ENCODE peak calls at places on chromosome 2, in five cellular contexts. One of them, this sample, is unnamed.

GRCh38 chr2:1641498-1641897 is 102.8 kb downstream of the PXDN start:
- DNase-seq in transverse colon: no peak
- DNase-seq in fibroblast of mammary gland: no peak
- DNase-seq in left ventricle myocardium inferior: no peak
- DNase-seq in GM06990: no peak
- DNase-seq in this sample: peak; percentile 58

GRCh38 chr2:14749869-14750268 is 117.4 kb downstream of the LRATD1 start:
- DNase-seq in transverse colon: no peak
- DNase-seq in fibroblast of mammary gland: peak; percentile 63
- DNase-seq in left ventricle myocardium inferior: no peak
- DNase-seq in GM06990: no peak
- DNase-seq in this sample: no peak

GRCh38 chr2:101349893-101350662 is 37.2 kb downstream of the CREG2 start:
- DNase-seq in transverse colon: no peak
- DNase-seq in fibroblast of mammary gland: peak; percentile 80
- DNase-seq in left ventricle myocardium inferior: no peak
- DNase-seq in GM06990: no peak
- DNase-seq in this sample: no peak

GRCh38 chr2:218282173-218282991 is 9.9 kb downstream of the TMBIM1 start:
- DNase-seq in transverse colon: no peak
- DNase-seq in fibroblast of mammary gland: peak; percentile 61
- DNase-seq in left ventricle myocardium inferior: no peak
- DNase-seq in GM06990: no peak
- DNase-seq in this sample: peak; percentile 92

GRCh38 chr2:180359522-180360282 is 352.6 kb upstream of the CWC22 start:
- DNase-seq in transverse colon: peak; percentile 47
- DNase-seq in fibroblast of mammary gland: peak; percentile 10
- DNase-seq in left ventricle myocardium inferior: no peak
- DNase-seq in GM06990: peak; percentile 47
- DNase-seq in this sample: no peak

GRCh38 chr2:223978451-223978850 is 21.2 kb downstream of the MRPL44 start:
- DNase-seq in transverse colon: no peak
- DNase-seq in fibroblast of mammary gland: no peak
- DNase-seq in left ventricle myocardium inferior: no peak
- DNase-seq in GM06990: no peak
- DNase-seq in this sample: no peak

GRCh38 chr2:121858847-121859246 is 103.4 kb downstream of the TSN start:
- DNase-seq in transverse colon: no peak
- DNase-seq in fibroblast of mammary gland: no peak
- DNase-seq in left ventricle myocardium inferior: no peak
- DNase-seq in GM06990: no peak
- DNase-seq in this sample: no peak

GRCh38 chr2:109460553-109461324 is 153.0 kb downstream of the SEPTIN10 start:
- DNase-seq in transverse colon: no peak
- DNase-seq in fibroblast of mammary gland: no peak
- DNase-seq in left ventricle myocardium inferior: no peak
- DNase-seq in GM06990: no peak
- DNase-seq in this sample: no peak

GRCh38 chr2:24421668-24422067 is 61.3 kb upstream of the ITSN2 start:
- DNase-seq in transverse colon: peak; percentile 64
- DNase-seq in fibroblast of mammary gland: peak; percentile 58
- DNase-seq in left ventricle myocardium inferior: peak; percentile 48
- DNase-seq in GM06990: peak; percentile 7
- DNase-seq in this sample: peak; percentile 58

GRCh38 chr2:222912117-222912516 is 51.3 kb downstream of the ACSL3 start:
- DNase-seq in transverse colon: no peak
- DNase-seq in fibroblast of mammary gland: peak; percentile 53
- DNase-seq in left ventricle myocardium inferior: no peak
- DNase-seq in GM06990: peak; percentile 81
- DNase-seq in this sample: no peak

GRCh38 chr2:128801581-128801980 is 482.9 kb upstream of the HS6ST1 start:
- DNase-seq in transverse colon: no peak
- DNase-seq in fibroblast of mammary gland: no peak
- DNase-seq in left ventricle myocardium inferior: no peak
- DNase-seq in GM06990: no peak
- DNase-seq in this sample: no peak

GRCh38 chr2:98445167-98445522 is 487 bp downstream of the INPP4A start:
- DNase-seq in transverse colon: no peak
- DNase-seq in fibroblast of mammary gland: no peak
- DNase-seq in left ventricle myocardium inferior: no peak
- DNase-seq in GM06990: no peak
- DNase-seq in this sample: peak; percentile 28

GRCh38 chr2:221896505-221897151 is 324.5 kb upstream of the EPHA4 start:
- DNase-seq in transverse colon: no peak
- DNase-seq in fibroblast of mammary gland: peak; percentile 88
- DNase-seq in left ventricle myocardium inferior: peak; percentile 30
- DNase-seq in GM06990: no peak
- DNase-seq in this sample: peak; percentile 66

GRCh38 chr2:36812196-36812595 is 115.7 kb downstream of the VIT start:
- DNase-seq in transverse colon: no peak
- DNase-seq in fibroblast of mammary gland: peak; percentile 12
- DNase-seq in left ventricle myocardium inferior: no peak
- DNase-seq in GM06990: no peak
- DNase-seq in this sample: no peak

GRCh38 chr2:53252115-53252514 is 515.5 kb upstream of the CHAC2 start:
- DNase-seq in transverse colon: no peak
- DNase-seq in fibroblast of mammary gland: no peak
- DNase-seq in left ventricle myocardium inferior: no peak
- DNase-seq in GM06990: no peak
- DNase-seq in this sample: no peak

GRCh38 chr2:131047275-131047652 is 46.0 kb downstream of the FAM168B start:
- DNase-seq in transverse colon: no peak
- DNase-seq in fibroblast of mammary gland: no peak
- DNase-seq in left ventricle myocardium inferior: no peak
- DNase-seq in GM06990: no peak
- DNase-seq in this sample: no peak

GRCh38 chr2:162795312-162795711 is 43.3 kb downstream of the KCNH7 start:
- DNase-seq in transverse colon: peak; percentile 8
- DNase-seq in fibroblast of mammary gland: no peak
- DNase-seq in left ventricle myocardium inferior: no peak
- DNase-seq in GM06990: no peak
- DNase-seq in this sample: peak; percentile 1

GRCh38 chr2:172894723-172895387 is 159.2 kb downstream of the RAPGEF4 start:
- DNase-seq in transverse colon: no peak
- DNase-seq in fibroblast of mammary gland: no peak
- DNase-seq in left ventricle myocardium inferior: no peak
- DNase-seq in GM06990: no peak
- DNase-seq in this sample: no peak

GRCh38 chr2:190129421-190130199 is 67.1 kb upstream of the MSTN start:
- DNase-seq in transverse colon: no peak
- DNase-seq in fibroblast of mammary gland: no peak
- DNase-seq in left ventricle myocardium inferior: no peak
- DNase-seq in GM06990: no peak
- DNase-seq in this sample: no peak

GRCh38 chr2:36677386-36677785 is 19.1 kb upstream of the VIT start:
- DNase-seq in transverse colon: no peak
- DNase-seq in fibroblast of mammary gland: no peak
- DNase-seq in left ventricle myocardium inferior: no peak
- DNase-seq in GM06990: no peak
- DNase-seq in this sample: no peak

GRCh38 chr2:134118279-134119116 is 135.4 kb upstream of the MGAT5 start:
- DNase-seq in transverse colon: peak; percentile 91
- DNase-seq in fibroblast of mammary gland: peak; percentile 98
- DNase-seq in left ventricle myocardium inferior: peak; percentile 75
- DNase-seq in GM06990: peak; percentile 80
- DNase-seq in this sample: peak; percentile 93

GRCh38 chr2:19073522-19073921 is 284.9 kb downstream of the OSR1 start:
- DNase-seq in transverse colon: no peak
- DNase-seq in fibroblast of mammary gland: peak; percentile 88
- DNase-seq in left ventricle myocardium inferior: peak; percentile 16
- DNase-seq in GM06990: peak; percentile 3
- DNase-seq in this sample: no peak

GRCh38 chr2:219626540-219626939 is 890 bp upstream of the SLC4A3 start:
- DNase-seq in transverse colon: no peak
- DNase-seq in fibroblast of mammary gland: no peak
- DNase-seq in left ventricle myocardium inferior: no peak
- DNase-seq in GM06990: no peak
- DNase-seq in this sample: no peak

GRCh38 chr2:234415706-234416105 is 81.2 kb downstream of the ARL4C start:
- DNase-seq in transverse colon: no peak
- DNase-seq in fibroblast of mammary gland: no peak
- DNase-seq in left ventricle myocardium inferior: no peak
- DNase-seq in GM06990: no peak
- DNase-seq in this sample: no peak

GRCh38 chr2:8580316-8581047 is 101.4 kb upstream of the ID2 start:
- DNase-seq in transverse colon: no peak
- DNase-seq in fibroblast of mammary gland: no peak
- DNase-seq in left ventricle myocardium inferior: no peak
- DNase-seq in GM06990: no peak
- DNase-seq in this sample: no peak

GRCh38 chr2:69616755-69617154 is 26.8 kb downstream of the AAK1 start:
- DNase-seq in transverse colon: no peak
- DNase-seq in fibroblast of mammary gland: no peak
- DNase-seq in left ventricle myocardium inferior: no peak
- DNase-seq in GM06990: peak; percentile 21
- DNase-seq in this sample: no peak

GRCh38 chr2:225120175-225120574 is 77.9 kb upstream of the DOCK10 start:
- DNase-seq in transverse colon: no peak
- DNase-seq in fibroblast of mammary gland: peak; percentile 79
- DNase-seq in left ventricle myocardium inferior: no peak
- DNase-seq in GM06990: no peak
- DNase-seq in this sample: no peak

GRCh38 chr2:3611611-3612010 is 16.7 kb downstream of the COLEC11 start:
- DNase-seq in transverse colon: no peak
- DNase-seq in fibroblast of mammary gland: no peak
- DNase-seq in left ventricle myocardium inferior: no peak
- DNase-seq in GM06990: no peak
- DNase-seq in this sample: no peak

GRCh38 chr2:109260886-109261700 is 132.1 kb downstream of the SH3RF3 start:
- DNase-seq in transverse colon: peak; percentile 33
- DNase-seq in fibroblast of mammary gland: peak; percentile 37
- DNase-seq in left ventricle myocardium inferior: no peak
- DNase-seq in GM06990: no peak
- DNase-seq in this sample: peak; percentile 37

GRCh38 chr2:217909156-217909820 is 93.5 kb downstream of the TNS1 start:
- DNase-seq in transverse colon: no peak
- DNase-seq in fibroblast of mammary gland: no peak
- DNase-seq in left ventricle myocardium inferior: no peak
- DNase-seq in GM06990: no peak
- DNase-seq in this sample: no peak

GRCh38 chr2:230713331-230714121 is 884 bp downstream of the CAB39 start:
- DNase-seq in transverse colon: peak; percentile 64
- DNase-seq in fibroblast of mammary gland: no peak
- DNase-seq in left ventricle myocardium inferior: peak; percentile 34
- DNase-seq in GM06990: peak; percentile 53
- DNase-seq in this sample: peak; percentile 45

GRCh38 chr2:184599875-184600227 is 1.5 kb downstream of the ZNF804A start:
- DNase-seq in transverse colon: no peak
- DNase-seq in fibroblast of mammary gland: peak; percentile 12
- DNase-seq in left ventricle myocardium inferior: no peak
- DNase-seq in GM06990: no peak
- DNase-seq in this sample: no peak

GRCh38 chr2:112787294-112787693 is 3.0 kb upstream of the IL1A start:
- DNase-seq in transverse colon: no peak
- DNase-seq in fibroblast of mammary gland: no peak
- DNase-seq in left ventricle myocardium inferior: no peak
- DNase-seq in GM06990: no peak
- DNase-seq in this sample: no peak

GRCh38 chr2:201127570-201127969 is 11.6 kb downstream of the CFLAR start:
- DNase-seq in transverse colon: no peak
- DNase-seq in fibroblast of mammary gland: peak; percentile 85
- DNase-seq in left ventricle myocardium inferior: no peak
- DNase-seq in GM06990: no peak
- DNase-seq in this sample: peak; percentile 78
- H3K4me3 ChIP-seq in transverse colon: peak overlapping the region; percentile 38
- H3K4me3 ChIP-seq in fibroblast of mammary gland: no peak overlapping the region
- H3K4me3 ChIP-seq in left ventricle myocardium inferior: peak overlapping the region; percentile 88
- H3K4me3 ChIP-seq in GM06990: peak overlapping the region; percentile 60
- H3K4me3 ChIP-seq in this sample: peak overlapping the region; percentile 8

GRCh38 chr2:66576381-66577330 is 141.7 kb downstream of the MEIS1 start:
- DNase-seq in transverse colon: no peak
- DNase-seq in fibroblast of mammary gland: peak; percentile 62
- DNase-seq in left ventricle myocardium inferior: no peak
- DNase-seq in GM06990: no peak
- DNase-seq in this sample: no peak
- H3K4me3 ChIP-seq in transverse colon: peak overlapping the region; percentile 53
- H3K4me3 ChIP-seq in fibroblast of mammary gland: peak overlapping the region; percentile 55
- H3K4me3 ChIP-seq in left ventricle myocardium inferior: peak overlapping the region; percentile 66
- H3K4me3 ChIP-seq in GM06990: no peak overlapping the region
- H3K4me3 ChIP-seq in this sample: peak overlapping the region; percentile 15

DNA sequence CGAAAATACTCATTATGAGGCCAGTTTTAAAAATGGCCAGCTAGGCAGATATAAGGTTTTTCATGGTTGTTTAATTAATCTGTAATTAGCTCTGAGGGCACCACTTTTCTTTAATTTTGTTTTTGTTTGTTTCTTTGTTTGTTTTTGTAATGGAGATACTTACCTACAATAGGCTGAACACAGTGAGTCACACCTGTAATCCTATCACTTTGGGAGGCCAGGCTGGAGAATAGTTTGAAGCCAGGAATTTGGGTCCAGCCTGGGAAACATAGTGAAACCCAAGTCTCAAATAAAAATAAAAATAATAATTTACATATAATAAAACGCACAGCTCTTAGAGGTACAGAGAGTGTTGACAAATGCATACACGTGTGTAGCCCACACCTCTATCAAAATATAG is 56.8 kb upstream of the MSH2 start:
- DNase-seq in transverse colon: no peak
- DNase-seq in fibroblast of mammary gland: no peak
- DNase-seq in left ventricle myocardium inferior: no peak
- DNase-seq in GM06990: no peak
- DNase-seq in this sample: no peak
- H3K4me3 ChIP-seq in transverse colon: no peak overlapping the region
- H3K4me3 ChIP-seq in fibroblast of mammary gland: no peak overlapping the region
- H3K4me3 ChIP-seq in left ventricle myocardium inferior: no peak overlapping the region
- H3K4me3 ChIP-seq in GM06990: no peak overlapping the region
- H3K4me3 ChIP-seq in this sample: no peak overlapping the region

GRCh38 chr2:136764397-136765255 is 719 bp upstream of the THSD7B start:
- DNase-seq in transverse colon: no peak
- DNase-seq in fibroblast of mammary gland: no peak
- DNase-seq in left ventricle myocardium inferior: no peak
- DNase-seq in GM06990: peak; percentile 3
- DNase-seq in this sample: no peak

GRCh38 chr2:136770384-136770783 is 5.0 kb downstream of the THSD7B start:
- DNase-seq in transverse colon: no peak
- DNase-seq in fibroblast of mammary gland: no peak
- DNase-seq in left ventricle myocardium inferior: no peak
- DNase-seq in GM06990: no peak
- DNase-seq in this sample: no peak

GRCh38 chr2:136765256-136765735 is at the start of gene THSD7B:
- DNase-seq in transverse colon: no peak
- DNase-seq in fibroblast of mammary gland: no peak
- DNase-seq in left ventricle myocardium inferior: no peak
- DNase-seq in GM06990: peak; percentile 8
- DNase-seq in this sample: no peak

GRCh38 chr2:136767030-136767429 is 1.7 kb downstream of the THSD7B start:
- DNase-seq in transverse colon: no peak
- DNase-seq in fibroblast of mammary gland: no peak
- DNase-seq in left ventricle myocardium inferior: no peak
- DNase-seq in GM06990: no peak
- DNase-seq in this sample: no peak

GRCh38 chr2:136765736-136766323 is 485 bp downstream of the THSD7B start:
- DNase-seq in transverse colon: no peak
- DNase-seq in fibroblast of mammary gland: no peak
- DNase-seq in left ventricle myocardium inferior: no peak
- DNase-seq in GM06990: peak; percentile 4
- DNase-seq in this sample: no peak
- H3K4me3 ChIP-seq in transverse colon: peak overlapping the region; percentile 45
- H3K4me3 ChIP-seq in fibroblast of mammary gland: no peak overlapping the region
- H3K4me3 ChIP-seq in left ventricle myocardium inferior: peak overlapping the region; percentile 68
- H3K4me3 ChIP-seq in GM06990: peak overlapping the region; percentile 31
- H3K4me3 ChIP-seq in this sample: no peak overlapping the region